ENCODE peak calls at places on chromosomes 4 and X, in six cellular contexts. V is SK-N-SH, K is K562, F is GM12891, D is H1, Y is HepG2. R is an unnamed sample.

GRCh38 chrX:45347877-45348675 is 147.4 kb upstream of the DIPK2B start:
- DNase-seq in Y (no peak), F (no peak), K (no peak), D (no peak), V (no peak), R (no peak)

GRCh38 chrX:7120578-7121219 is 26.8 kb upstream of the STS start:
- DNase-seq in D (no peak), V (no peak), F (no peak), K (no peak), Y (peak), R (no peak)

GRCh38 chr4:37665347-37666009 is 20.7 kb downstream of the RELL1 start:
- DNase-seq in D (no peak), F (no peak), Y (no peak), V (no peak), K (no peak), R (no peak)

GRCh38 chrX:155028749-155029360 is 2.2 kb downstream of the FUNDC2 start:
- DNase-seq in F (no peak), V (no peak), Y (no peak), D (no peak), K (no peak), R (no peak)

GRCh38 chr4:147822128-147822527 is 90.2 kb downstream of the ARHGAP10 start:
- DNase-seq in V (no peak), F (no peak), D (no peak), K (no peak), Y (peak), R (no peak)

GRCh38 chr4:184156169-184156568 is 61.5 kb downstream of the ENPP6 start:
- DNase-seq in F (no peak), V (no peak), D (no peak), Y (no peak), K (no peak), R (no peak)

GRCh38 chr4:23225564-23225963 is 532.8 kb downstream of the GBA3 start:
- DNase-seq in Y (no peak), F (no peak), D (no peak), K (no peak), V (no peak), R (no peak)

GRCh38 chr4:130257271-130257670 is 1161.3 kb downstream of the C4orf33 start:
- DNase-seq in Y (no peak), D (no peak), V (no peak), F (no peak), K (no peak), R (no peak)

GRCh38 chrX:151393514-151393913 is 3.5 kb upstream of the VMA21 start:
- DNase-seq in D (no peak), F (peak), V (no peak), K (no peak), Y (no peak), R (no peak)

GRCh38 chr4:18914182-18914581 is 892.6 kb upstream of the LCORL start:
- DNase-seq in F (no peak), V (no peak), Y (no peak), D (no peak), K (no peak), R (no peak)

GRCh38 chrX:102604327-102604726 is 5.0 kb downstream of the ARMCX5 start:
- DNase-seq in K (no peak), F (no peak), V (no peak), D (no peak), Y (no peak), R (no peak)

GRCh38 chr4:5870701-5871100 is 22.2 kb downstream of the CRMP1 start:
- DNase-seq in K (no peak), F (no peak), V (no peak), Y (no peak), D (no peak), R (no peak)

GRCh38 chr4:169774466-169775445 is 17.0 kb upstream of the HPF1 start:
- DNase-seq in V (peak), K (peak), Y (no peak), F (no peak), D (no peak), R (no peak)

GRCh38 chr4:30948653-30949052 is 228.5 kb downstream of the PCDH7 start:
- DNase-seq in F (no peak), V (no peak), K (no peak), Y (no peak), D (no peak), R (no peak)

GRCh38 chr4:78070731-78071282 is 13.7 kb downstream of the FRAS1 start:
- DNase-seq in K (no peak), F (no peak), D (no peak), V (no peak), Y (no peak), R (no peak)

GRCh38 chr4:7332216-7333023 is 102.3 kb downstream of the PSAPL1 start:
- DNase-seq in Y (no peak), D (no peak), K (no peak), F (no peak), V (no peak), R (no peak)

GRCh38 chrX:47232803-47233332 is at the start of gene USP11:
- DNase-seq in K (peak), F (peak), Y (peak), V (peak), D (no peak), R (no peak)

GRCh38 chr4:20252656-20253271 is 1.1 kb downstream of the SLIT2 start:
- DNase-seq in F (peak), V (peak), D (no peak), K (no peak), Y (no peak), R (no peak)

GRCh38 chr4:15778191-15778741 is at the start of gene CD38:
- DNase-seq in Y (no peak), F (peak), K (no peak), D (no peak), V (peak), R (peak)

GRCh38 chr4:158796370-158797140 is 27.7 kb downstream of the FNIP2 start:
- DNase-seq in D (no peak), F (no peak), K (no peak), Y (no peak), V (no peak), R (no peak)

GRCh38 chr4:15197005-15197404 is 194.7 kb downstream of the CPEB2 start:
- DNase-seq in Y (peak), K (no peak), D (no peak), F (no peak), V (peak), R (no peak)

GRCh38 chr4:107740950-107741701 is 21.1 kb upstream of the PAPSS1 start:
- DNase-seq in V (no peak), D (no peak), F (no peak), K (no peak), Y (no peak), R (no peak)

GRCh38 chrX:48927125-48927524 is 8.3 kb upstream of the PIM2 start:
- DNase-seq in F (no peak), K (no peak), D (no peak), Y (no peak), V (no peak), R (no peak)

GRCh38 chr4:6379787-6380745 is 92.3 kb downstream of the PPP2R2C start:
- DNase-seq in V (no peak), Y (no peak), K (no peak), D (no peak), F (no peak), R (no peak)

GRCh38 chr4:10546-10870 is 42.6 kb upstream of the ZNF595 start:
- DNase-seq in Y (no peak), D (no peak), V (peak), K (no peak), F (no peak), R (no peak)

GRCh38 chr4:150010525-150011126 is 67.6 kb upstream of the DCLK2 start:
- DNase-seq in V (peak), K (peak), Y (peak), F (peak), D (no peak), R (no peak)

GRCh38 chr4:106746451-106746850 is 289.7 kb downstream of the DKK2 start:
- DNase-seq in V (no peak), D (no peak), K (no peak), Y (no peak), F (no peak), R (no peak)

GRCh38 chr4:4564522-4564921 is 22.7 kb upstream of the STX18 start:
- DNase-seq in K (no peak), Y (no peak), V (no peak), F (no peak), D (no peak), R (no peak)

GRCh38 chr4:155629183-155629825 is 37.3 kb upstream of the GUCY1A1 start:
- DNase-seq in D (no peak), K (no peak), F (no peak), V (no peak), Y (no peak), R (no peak)

GRCh38 chr4:76251448-76252270 is at the start of gene FAM47E:
- DNase-seq in Y (peak), V (peak), D (peak), K (peak), F (peak), R (peak)

GRCh38 chr4:31343058-31343457 is 622.9 kb downstream of the PCDH7 start:
- DNase-seq in K (no peak), Y (no peak), D (no peak), F (no peak), V (no peak), R (no peak)

GRCh38 chr4:75821216-75821615 is 81.0 kb downstream of the PPEF2 start:
- DNase-seq in D (no peak), F (no peak), V (no peak), K (no peak), Y (no peak), R (no peak)

GRCh38 chrX:136650811-136651210 is 2.9 kb downstream of the CD40LG start:
- DNase-seq in V (no peak), K (no peak), Y (no peak), D (no peak), F (no peak), R (no peak)

GRCh38 chr4:81647388-81647787 is 175.7 kb upstream of the RASGEF1B start:
- DNase-seq in F (no peak), V (no peak), Y (no peak), K (no peak), D (no peak), R (no peak)

GRCh38 chr4:38601244-38601915 is 62.6 kb upstream of the KLF3 start:
- DNase-seq in Y (peak), F (no peak), K (no peak), V (no peak), D (no peak), R (no peak)

GRCh38 chr4:1285790-1286553 is 3.7 kb upstream of the MAEA start:
- DNase-seq in F (no peak), D (no peak), V (no peak), Y (peak), K (no peak), R (no peak)

GRCh38 chrX:45050558-45050957 is 150.1 kb downstream of the DIPK2B start:
- DNase-seq in Y (no peak), F (no peak), D (no peak), K (no peak), V (no peak), R (no peak)

DNA sequence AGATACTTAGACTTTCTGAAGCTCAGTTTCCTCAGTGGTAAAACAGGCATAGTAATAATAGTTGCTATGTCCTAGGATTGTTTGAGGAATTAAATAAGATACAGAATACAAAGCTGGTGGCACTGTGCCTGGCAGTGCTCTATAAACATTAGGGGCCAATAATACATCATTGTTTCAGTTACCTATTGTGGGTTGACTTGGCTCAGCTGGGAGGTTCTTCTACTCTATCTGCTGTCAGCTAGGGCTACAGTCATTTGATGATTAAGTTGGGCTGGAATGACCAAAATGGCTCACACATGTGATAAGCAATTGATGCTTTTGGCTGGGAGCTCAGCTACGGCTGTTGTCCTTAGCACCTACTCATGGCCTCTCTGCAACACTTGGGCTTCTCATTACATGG is 121.2 kb upstream of the USP9X start:
- DNase-seq in Y (no peak), K (no peak), D (no peak), V (no peak), F (no peak), R (no peak)
- TF ChIP-seq TAF1 in Y (no peak), K (no peak), D (no peak), V (no peak), F (no peak), R (no peak)

DNA sequence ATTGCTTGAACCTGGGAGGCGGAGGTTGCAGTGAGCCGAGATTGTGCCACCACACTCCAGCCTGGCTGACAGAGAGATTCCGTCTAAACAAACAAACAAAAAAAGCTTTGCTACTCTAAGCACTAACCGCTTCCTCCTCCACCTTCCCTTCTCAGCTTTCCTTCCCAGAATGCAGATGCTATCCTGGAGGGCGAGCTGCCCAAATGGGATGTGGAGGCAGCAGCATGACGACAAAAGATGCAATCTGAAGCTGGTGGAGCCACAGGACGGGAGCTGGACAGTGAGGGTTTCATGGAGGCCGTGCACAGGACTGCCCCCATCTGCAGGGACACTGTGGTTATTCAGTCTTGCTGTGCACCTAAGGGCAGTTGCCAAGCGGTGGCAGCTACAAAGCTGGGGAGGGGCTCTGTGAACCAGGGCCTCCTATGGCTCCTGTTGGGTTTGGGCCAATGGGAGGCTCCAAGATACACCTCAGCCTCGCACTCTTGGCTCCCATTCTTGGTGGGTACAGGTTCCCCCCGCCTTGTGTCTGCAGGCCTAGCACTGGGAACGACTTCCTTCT is 47.5 kb downstream of the WDR1 start:
- DNase-seq in Y (no peak), F (no peak), D (no peak), V (no peak), K (no peak), R (no peak)
- TF ChIP-seq POLR2AphosphoS5 in Y (no peak), F (no peak), D (peak), V (no peak), K (no peak), R (no peak)

GRCh38 chr4:41400296-41400695 is 137.7 kb upstream of the LIMCH1 start:
- DNase-seq in F (no peak), V (no peak), K (no peak), D (no peak), Y (no peak), R (no peak)

GRCh38 chr4:41405464-41405863 is 132.5 kb upstream of the LIMCH1 start:
- DNase-seq in Y (no peak), F (no peak), V (no peak), K (no peak), D (no peak), R (no peak)

GRCh38 chr4:41409095-41409494 is 128.9 kb upstream of the LIMCH1 start:
- DNase-seq in V (no peak), K (no peak), F (no peak), D (no peak), Y (no peak), R (no peak)

GRCh38 chr4:41410049-41410448 is 127.9 kb upstream of the LIMCH1 start:
- DNase-seq in D (no peak), K (no peak), F (no peak), Y (no peak), V (no peak), R (no peak)

GRCh38 chr4:41406051-41406516 is 131.9 kb upstream of the LIMCH1 start:
- DNase-seq in D (no peak), K (no peak), Y (no peak), F (no peak), V (no peak), R (no peak)
- TF ChIP-seq TAF1 in D (no peak), K (no peak), Y (no peak), F (no peak), V (no peak), R (no peak)

GRCh38 chr4:131382839-131383238 is 1766.3 kb upstream of the PCDH10 start:
- DNase-seq in F (no peak), D (no peak), V (no peak), K (no peak), Y (no peak), R (no peak)

DNA sequence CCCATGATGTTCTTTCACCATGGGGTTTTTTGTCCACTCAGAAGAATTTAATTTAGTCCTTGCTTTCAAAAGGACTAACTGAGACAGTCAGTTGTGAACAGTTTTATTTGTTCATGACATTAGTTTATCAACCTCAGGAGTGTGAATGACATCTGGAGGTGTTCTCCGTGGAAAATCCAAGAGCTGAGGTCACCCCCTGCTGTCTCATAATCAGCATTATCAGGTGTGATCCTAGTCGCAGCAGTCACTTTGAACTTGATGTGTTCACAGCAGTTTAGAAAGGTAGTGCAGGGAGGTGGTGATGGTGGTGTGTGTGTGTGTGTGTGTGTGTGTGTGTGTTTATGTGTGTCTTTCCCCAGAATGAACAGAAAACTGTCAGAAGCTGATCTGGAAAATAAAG is 1760.8 kb upstream of the PCDH10 start:
- DNase-seq in K (no peak), V (no peak), F (no peak), D (no peak), Y (no peak), R (no peak)
- TF ChIP-seq POLR2AphosphoS5 in K (no peak), V (no peak), F (no peak), D (no peak), Y (no peak), R (no peak)

DNA sequence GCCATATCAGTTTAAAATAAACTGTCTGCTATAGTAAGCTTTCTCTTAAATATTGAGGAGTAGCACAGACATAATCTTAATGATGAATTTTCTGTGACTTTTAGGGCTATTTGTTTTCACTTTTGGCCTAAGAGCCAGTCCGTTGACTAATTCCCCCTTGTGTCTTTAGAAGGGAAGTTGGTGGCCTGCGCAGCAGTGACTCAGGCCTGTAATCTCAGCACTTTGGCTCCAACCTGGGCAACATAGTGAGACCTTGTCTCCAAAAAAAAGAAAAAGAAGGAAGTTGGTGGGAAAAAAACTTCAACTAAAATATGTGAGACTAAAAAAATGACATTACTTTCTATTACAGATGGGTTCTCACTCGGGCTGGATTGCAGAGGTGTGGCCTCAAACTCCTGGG is 3.4 kb downstream of the NCAPG start:
- DNase-seq in Y (no peak), V (no peak), F (no peak), K (no peak), D (no peak), R (no peak)
- TF ChIP-seq TAF1 in Y (no peak), V (no peak), F (no peak), K (no peak), D (no peak), R (no peak)

DNA sequence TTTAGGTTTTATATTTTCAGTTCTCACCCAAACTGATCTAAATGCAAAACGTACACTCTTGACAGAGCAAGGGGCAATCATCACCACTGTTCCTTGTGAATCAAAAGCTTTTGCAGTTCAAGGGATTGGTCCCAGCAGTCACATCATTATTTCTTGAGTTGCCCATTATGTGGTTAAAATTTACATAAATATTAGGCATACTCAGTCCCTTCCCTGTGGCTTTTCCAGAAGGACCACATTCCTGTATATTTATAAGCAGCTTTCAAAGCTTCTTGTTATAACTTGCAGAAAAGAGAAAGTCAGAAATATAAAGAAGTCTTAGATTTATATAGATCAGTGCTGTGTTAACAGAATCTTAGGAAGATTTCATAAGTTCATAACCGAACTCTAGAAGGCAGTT is 224.4 kb downstream of the CLCN4 start:
- DNase-seq in K (no peak), F (no peak), V (no peak), D (no peak), Y (no peak), R (no peak)
- TF ChIP-seq POLR2AphosphoS5 in K (no peak), F (no peak), V (no peak), D (no peak), Y (no peak), R (no peak)

DNA sequence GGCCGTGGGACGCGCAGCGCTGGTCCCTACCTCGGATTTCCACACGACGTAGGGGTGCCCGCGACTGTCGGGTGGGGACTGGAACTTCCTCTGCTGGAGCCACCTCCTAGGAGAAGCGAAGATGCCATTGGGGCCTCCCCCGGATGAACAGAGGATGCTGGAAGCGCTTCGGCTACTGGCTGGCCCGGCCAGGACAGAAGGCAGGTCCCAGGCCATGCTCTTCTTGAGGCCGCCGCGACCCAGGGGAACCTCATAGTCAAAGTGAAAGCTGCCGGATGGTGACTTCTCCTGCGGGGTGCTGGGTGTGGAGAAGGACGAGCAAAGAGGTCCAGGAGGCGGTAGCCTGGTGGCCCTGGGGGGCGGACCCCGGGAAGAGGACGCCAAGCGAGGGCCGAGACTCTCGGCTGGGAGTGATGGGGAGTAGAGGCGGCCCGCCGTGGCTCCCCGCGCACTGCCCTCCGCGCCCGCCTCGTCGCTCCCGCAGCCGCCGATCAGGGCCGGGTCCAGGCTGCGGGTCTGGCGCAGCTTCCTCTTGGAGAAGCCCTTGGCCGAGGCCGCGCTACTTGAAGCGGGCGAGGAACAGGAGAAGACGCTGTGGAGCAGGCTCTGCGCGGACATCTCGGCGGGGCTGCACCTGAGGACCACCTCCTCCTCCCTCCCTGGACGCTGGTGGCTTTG is 1.4 kb downstream of the ARHGAP6 start:
- DNase-seq in F (peak), V (peak), D (no peak), Y (no peak), K (no peak), R (peak)
- TF ChIP-seq TAF1 in F (no peak), V (no peak), D (no peak), Y (no peak), K (no peak), R (no peak)